ENCODE peak calls at places on chromosomes 13 and 19, in six cellular contexts. V, Q, A, W, M and N are unnamed samples. For H3K27me3, the result is how much of the 10 kb centered on the place peaks cover.

GRCh38 chr19:30476997-30477396 is 104.8 kb downstream of the ZNF536 start:
- DNase-seq in M (no peak), Q (no peak), A (no peak), W (no peak), V (no peak), N (no peak)

GRCh38 chr19:42282810-42283247 is 13.8 kb downstream of the CIC start:
- DNase-seq in Q (no peak), M (no peak), W (no peak), V (no peak), A (no peak), N (peak)

GRCh38 chr13:68291595-68291994 is 1061.5 kb upstream of the PCDH9 start:
- DNase-seq in A (no peak), W (no peak), M (no peak), Q (no peak), V (no peak), N (no peak)

GRCh38 chr13:98577823-98578285 is 947 bp upstream of the STK24 start:
- DNase-seq in A (no peak), Q (no peak), V (no peak), M (no peak), W (no peak), N (peak)

GRCh38 chr13:30466358-30466714 is 600 bp upstream of the HMGB1 start:
- DNase-seq in M (peak), W (peak), A (no peak), Q (peak), V (no peak), N (no peak)

GRCh38 chr19:6233827-6234511 is 45.8 kb downstream of the MLLT1 start:
- DNase-seq in M (no peak), A (peak), V (no peak), W (no peak), Q (no peak), N (no peak)

GRCh38 chr13:48979892-48980291 is 4.2 kb downstream of the FNDC3A start:
- DNase-seq in M (no peak), V (no peak), Q (no peak), W (peak), A (no peak), N (no peak)

GRCh38 chr19:45492627-45493470 is 4.0 kb downstream of the RTN2 start:
- DNase-seq in V (no peak), W (no peak), A (peak), Q (peak), M (peak), N (peak)

GRCh38 chr13:110820311-110820710 is 94.6 kb downstream of the ANKRD10 start:
- DNase-seq in V (no peak), M (no peak), Q (no peak), W (no peak), A (no peak), N (no peak)

GRCh38 chr13:72808917-72809500 is 27.1 kb downstream of the PIBF1 start:
- DNase-seq in A (no peak), M (peak), V (no peak), Q (peak), W (peak), N (no peak)

GRCh38 chr13:33727356-33728083 is 90.4 kb upstream of the RFC3 start:
- DNase-seq in A (no peak), M (no peak), V (no peak), W (no peak), Q (no peak), N (no peak)

GRCh38 chr13:48242677-48243076 is 9.7 kb downstream of the ITM2B start:
- DNase-seq in W (no peak), M (no peak), Q (no peak), V (no peak), A (no peak), N (no peak)

GRCh38 chr13:25215253-25215575 is 43.1 kb upstream of the AMER2 start:
- DNase-seq in W (no peak), A (no peak), M (no peak), Q (no peak), V (no peak), N (no peak)

GRCh38 chr19:55586976-55587668 is 6.5 kb upstream of the ZNF579 start:
- DNase-seq in A (peak), W (peak), Q (peak), V (peak), M (peak), N (peak)

GRCh38 chr13:30148171-30148754 is 159.1 kb downstream of the KATNAL1 start:
- DNase-seq in Q (no peak), A (no peak), M (no peak), V (no peak), W (peak), N (no peak)

GRCh38 chr13:65803706-65804392 is 1426.3 kb downstream of the PCDH9 start:
- DNase-seq in W (no peak), V (no peak), Q (peak), A (no peak), M (no peak), N (no peak)

GRCh38 chr13:113782472-113782871 is 23.4 kb downstream of the TMEM255B start:
- DNase-seq in V (no peak), W (no peak), M (no peak), A (no peak), Q (no peak), N (peak)

GRCh38 chr13:103772576-103772975 is 706.4 kb upstream of the SLC10A2 start:
- DNase-seq in M (no peak), V (no peak), Q (peak), A (no peak), W (no peak), N (peak)

GRCh38 chr19:30244533-30244932 is 127.7 kb upstream of the ZNF536 start:
- DNase-seq in V (no peak), W (no peak), Q (no peak), M (no peak), A (no peak), N (no peak)

GRCh38 chr19:29714953-29715694 is at the start of gene C19orf12:
- DNase-seq in M (peak), W (peak), A (peak), Q (peak), V (no peak), N (peak)

GRCh38 chr19:55383789-55384575 is at the start of gene TMEM238:
- DNase-seq in Q (peak), V (no peak), W (peak), A (peak), M (peak), N (peak)

GRCh38 chr13:91722267-91722884 is 324.0 kb downstream of the GPC5 start:
- DNase-seq in W (peak), A (no peak), V (no peak), Q (peak), M (peak), N (no peak)

GRCh38 chr13:80235559-80236296 is 105.2 kb downstream of the SPRY2 start:
- DNase-seq in V (no peak), W (no peak), A (no peak), M (peak), Q (peak), N (no peak)

GRCh38 chr13:113216165-113217056 is 7.0 kb downstream of the CUL4A start:
- DNase-seq in M (peak), Q (peak), A (peak), V (no peak), W (no peak), N (peak)

GRCh38 chr13:104477256-104477655 is 1411.0 kb upstream of the SLC10A2 start:
- DNase-seq in V (no peak), M (no peak), A (no peak), W (no peak), Q (no peak), N (no peak)

GRCh38 chr19:33752018-33752790 is 44.5 kb upstream of the KCTD15 start:
- DNase-seq in A (no peak), M (no peak), W (no peak), V (no peak), Q (peak), N (no peak)

GRCh38 chr13:73231456-73231855 is 172.7 kb downstream of the KLF5 start:
- DNase-seq in W (no peak), M (no peak), Q (peak), A (no peak), V (no peak), N (no peak)

GRCh38 chr13:26721251-26721939 is 39.2 kb downstream of the GPR12 start:
- DNase-seq in Q (no peak), V (no peak), M (no peak), A (no peak), W (no peak), N (no peak)

GRCh38 chr13:33119886-33120543 is 103.8 kb downstream of the KL start:
- DNase-seq in V (no peak), Q (no peak), A (no peak), W (no peak), M (no peak), N (no peak)

GRCh38 chr19:18502633-18503294 is 19.1 kb downstream of the ELL start:
- DNase-seq in M (no peak), W (no peak), V (no peak), Q (no peak), A (no peak), N (no peak)

GRCh38 chr13:102868366-102868936 is 22.6 kb downstream of the ERCC5 start:
- DNase-seq in V (no peak), Q (no peak), M (no peak), W (no peak), A (no peak), N (no peak)

GRCh38 chr13:71759506-71760225 is 107.3 kb downstream of the DACH1 start:
- DNase-seq in A (no peak), Q (peak), V (no peak), W (no peak), M (no peak), N (peak)

GRCh38 chr19:36604656-36605100 is 435 bp upstream of the ZNF382 start:
- DNase-seq in W (no peak), A (peak), Q (peak), M (peak), V (peak), N (peak)

GRCh38 chr13:43348397-43348796 is 325.0 kb downstream of the DNAJC15 start:
- DNase-seq in Q (no peak), M (no peak), A (no peak), W (peak), V (no peak), N (no peak)

GRCh38 chr19:41088151-41088550 is at the start of gene CYP2A13:
- DNase-seq in Q (no peak), A (no peak), M (no peak), W (no peak), V (no peak), N (no peak)

GRCh38 chr13:21074601-21075302 is 13.4 kb upstream of the LATS2 start:
- DNase-seq in W (no peak), Q (no peak), M (no peak), A (peak), V (no peak), N (no peak)

GRCh38 chr13:33775339-33776108 is 42.4 kb upstream of the RFC3 start:
- DNase-seq in W (no peak), Q (no peak), M (no peak), A (no peak), V (no peak), N (no peak)

GRCh38 chr19:12628040-12629022 is 17.6 kb downstream of the ZNF791 start:
- DNase-seq in A (no peak), Q (no peak), W (no peak), M (no peak), V (no peak), N (no peak)

GRCh38 chr13:106096661-106097092 is 438.8 kb downstream of the EFNB2 start:
- DNase-seq in V (no peak), Q (no peak), A (no peak), M (no peak), W (no peak), N (no peak)

GRCh38 chr19:2491130-2491801 is 15.3 kb downstream of the GADD45B start:
- DNase-seq in A (no peak), V (no peak), M (no peak), W (peak), Q (peak), N (no peak)
- H3K27ac ChIP-seq in A (no peak), V (no peak), M (no peak), W (peak), Q (no peak), N (no peak)

GRCh38 chr13:45796421-45796960 is 55.1 kb downstream of the SIAH3 start:
- DNase-seq in M (peak), W (no peak), V (no peak), A (no peak), Q (no peak), N (peak)
- H3K27me3 ChIP-seq in M (under half), W (under half), V (under half), A (under half), Q (under half), N (under half)

GRCh38 chr13:75569576-75569975 is 20.0 kb downstream of the UCHL3 start:
- DNase-seq in A (no peak), V (no peak), W (no peak), Q (no peak), M (no peak), N (no peak)

DNA sequence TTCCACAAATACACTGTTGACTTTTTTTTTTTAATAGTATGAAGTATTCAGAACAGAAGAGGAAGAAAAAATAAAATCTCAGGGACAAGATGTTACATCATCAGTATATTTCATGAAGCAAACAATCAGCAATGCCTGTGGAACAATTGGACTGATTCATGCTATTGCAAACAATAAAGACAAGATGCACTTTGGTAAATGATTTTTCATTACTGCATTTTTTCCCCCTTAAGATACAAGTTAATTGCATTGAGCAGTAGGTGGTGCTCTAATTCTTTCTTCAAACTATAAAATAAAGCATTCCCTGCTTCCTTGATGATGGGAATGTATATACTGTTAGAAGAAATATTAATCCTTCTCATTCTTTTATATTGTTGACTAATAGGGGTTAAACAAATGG is 17.1 kb downstream of the UCHL3 start:
- DNase-seq in Q (peak), W (no peak), M (no peak), A (no peak), V (no peak), N (no peak)
- TF ChIP-seq CTCF in Q (peak), W (peak), M (peak), A (no peak), V (no peak), N (peak)

GRCh38 chr19:2184422-2185012 is 20.8 kb downstream of the DOT1L start:
- DNase-seq in A (no peak), Q (no peak), W (no peak), M (no peak), V (no peak), N (no peak)

GRCh38 chr19:2180114-2180513 is 16.4 kb downstream of the DOT1L start:
- DNase-seq in V (no peak), A (no peak), W (no peak), Q (no peak), M (no peak), N (no peak)

GRCh38 chr19:2179095-2179494 is 15.4 kb downstream of the DOT1L start:
- DNase-seq in A (no peak), Q (no peak), M (no peak), W (no peak), V (no peak), N (no peak)

GRCh38 chr19:2181618-2181997 is 17.9 kb downstream of the DOT1L start:
- DNase-seq in M (no peak), Q (no peak), W (no peak), A (no peak), V (no peak), N (no peak)

GRCh38 chr19:2180881-2181617 is 17.3 kb downstream of the DOT1L start:
- DNase-seq in A (no peak), V (no peak), Q (no peak), M (no peak), W (no peak), N (no peak)
- H3K27ac ChIP-seq in A (no peak), V (peak), Q (no peak), M (peak), W (no peak), N (no peak)

DNA sequence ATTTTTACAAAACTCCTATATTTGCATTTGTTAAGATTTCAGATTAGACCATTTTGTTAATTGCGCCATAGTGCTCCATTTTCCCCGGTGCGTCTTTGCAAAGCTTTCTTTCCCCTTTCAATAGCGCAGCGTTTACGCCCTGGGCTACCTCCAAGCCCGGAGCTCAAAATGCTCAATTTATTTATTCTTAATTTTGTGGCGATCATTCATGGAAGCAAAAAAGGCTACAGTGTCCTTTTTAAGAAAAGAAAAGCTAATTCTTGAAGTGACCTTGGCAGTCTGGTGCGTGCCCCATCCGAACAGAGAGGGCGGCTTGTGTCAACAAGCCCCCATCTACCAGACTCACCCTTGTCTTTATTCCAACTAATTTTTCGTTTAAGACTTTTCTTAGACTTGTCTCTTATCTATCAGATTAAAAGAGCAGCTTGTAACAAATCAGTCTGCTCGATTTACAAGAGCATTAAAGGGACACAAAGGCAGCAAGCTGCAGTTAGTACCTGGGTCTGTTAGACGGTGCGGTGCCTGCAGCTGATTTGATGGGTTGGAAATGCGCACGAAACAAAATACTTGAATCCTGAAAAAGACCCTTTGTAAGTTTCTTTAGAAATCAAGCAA is 30.1 kb downstream of the GSX1 start:
- DNase-seq in A (no peak), Q (no peak), M (no peak), V (no peak), W (no peak), N (no peak)
- H3K27me3 ChIP-seq in A (under half), Q (half or more), M (half or more), V (under half), W (under half), N (half or more)

DNA sequence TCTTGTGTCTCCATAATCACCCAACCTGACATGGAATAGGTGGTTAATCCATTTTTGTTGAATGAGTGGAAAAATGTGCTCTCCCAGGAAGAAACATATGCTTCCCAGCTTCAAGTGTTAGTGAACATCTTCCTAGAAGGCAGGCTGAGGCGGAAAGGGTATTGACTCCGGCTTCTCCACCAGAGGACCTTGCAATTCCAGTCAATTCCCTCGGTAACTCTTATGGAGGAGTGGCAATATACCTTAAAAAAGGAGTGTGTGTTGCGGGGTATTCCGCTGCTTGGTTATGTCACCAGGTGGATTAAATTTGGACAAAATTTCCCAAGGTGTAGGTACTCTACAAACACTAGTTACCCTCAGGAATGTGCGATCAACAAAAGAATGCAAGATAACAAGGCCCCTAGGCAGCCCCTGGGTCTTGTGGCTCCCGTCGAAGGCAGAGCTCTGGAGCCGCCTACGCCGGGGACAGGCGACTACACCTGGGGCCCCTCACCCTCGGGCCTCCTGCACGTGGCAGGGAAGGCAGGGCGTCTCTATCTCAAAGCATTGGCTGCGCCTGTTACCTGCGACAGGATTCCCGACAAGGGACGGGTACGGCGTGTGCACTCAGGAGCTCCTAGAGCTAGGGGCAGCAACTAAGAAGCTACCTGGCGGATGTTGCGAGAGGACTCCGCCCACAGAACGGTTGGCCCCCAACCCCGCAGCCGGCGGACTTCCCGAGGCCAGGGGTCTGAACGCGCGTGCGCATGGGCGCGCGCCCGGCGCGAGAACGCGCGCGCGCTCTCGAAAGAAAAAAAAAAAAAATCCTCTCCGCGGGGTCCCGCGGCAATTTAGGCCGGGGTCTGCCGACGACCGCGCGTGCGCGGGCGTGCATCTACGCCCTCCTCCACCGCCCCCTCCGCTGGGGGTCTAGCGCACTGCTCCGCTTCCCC is at the start of gene WDR87:
- DNase-seq in V (no peak), A (peak), Q (no peak), M (no peak), W (peak), N (peak)
- TF ChIP-seq CTCF in V (no peak), A (no peak), Q (no peak), M (no peak), W (no peak), N (peak)